ENCODE peak calls at places on chromosome 4, in eight cellular contexts. V is choroid plexus epithelial cell, C is tibial artery, J is lung, K is pancreas, Y is glutamatergic neuron, X is HTR-8/SVneo, L is adrenal gland. I is an unnamed sample.

GRCh38 chr4:14023036-14023435 is 395.5 kb upstream of the BOD1L1 start:
- DNase-seq in Y (no peak), J (no peak), L (no peak), K (no peak), C (no peak), V (no peak), X (peak), I (peak)

GRCh38 chr4:144754562-144755410 is 108.8 kb downstream of the HHIP start:
- DNase-seq in L (no peak), K (no peak), V (peak), C (no peak), X (no peak), J (no peak), Y (no peak), I (peak)

GRCh38 chr4:141131738-141132688 is 1.3 kb downstream of the RNF150 start:
- DNase-seq in J (no peak), C (peak), K (peak), L (peak), X (peak), V (peak), Y (peak), I (peak)

GRCh38 chr4:70722199-70722791 is 531 bp downstream of the RUFY3 start:
- DNase-seq in L (peak), C (no peak), X (no peak), J (no peak), V (peak), K (no peak), Y (peak), I (peak)

GRCh38 chr4:23991444-23991843 is 101.6 kb upstream of the PPARGC1A start:
- DNase-seq in K (no peak), V (no peak), C (no peak), J (no peak), L (no peak), Y (no peak), X (no peak), I (no peak)

GRCh38 chr4:80172203-80172602 is 25.1 kb upstream of the PRDM8 start:
- DNase-seq in J (no peak), Y (no peak), K (no peak), C (no peak), L (no peak), V (no peak), X (no peak), I (no peak)

GRCh38 chr4:4866124-4866832 is 6.8 kb downstream of the MSX1 start:
- DNase-seq in V (no peak), C (no peak), L (no peak), X (no peak), Y (peak), K (no peak), J (no peak), I (no peak)

GRCh38 chr4:39716356-39716755 is 18.4 kb downstream of the UBE2K start:
- DNase-seq in L (no peak), X (no peak), Y (no peak), V (no peak), K (no peak), C (peak), J (no peak), I (no peak)

GRCh38 chr4:102430511-102430910 is 70.6 kb upstream of the NFKB1 start:
- DNase-seq in C (no peak), X (no peak), Y (no peak), V (peak), L (no peak), J (no peak), K (no peak), I (peak)

GRCh38 chr4:40881851-40882250 is 132.1 kb downstream of the NSUN7 start:
- DNase-seq in C (no peak), L (no peak), V (no peak), X (no peak), Y (no peak), K (no peak), J (no peak), I (no peak)

GRCh38 chr4:107734120-107734519 is 14.1 kb upstream of the PAPSS1 start:
- DNase-seq in L (no peak), C (no peak), K (no peak), X (no peak), V (peak), J (no peak), Y (no peak), I (no peak)

GRCh38 chr4:13331827-13332226 is 152.3 kb downstream of the RAB28 start:
- DNase-seq in V (no peak), X (no peak), K (no peak), J (no peak), C (no peak), Y (no peak), L (no peak), I (no peak)

GRCh38 chr4:34733185-34733916 is 1511.0 kb downstream of the ARAP2 start:
- DNase-seq in C (no peak), K (no peak), X (no peak), V (peak), Y (no peak), J (no peak), L (no peak), I (no peak)

GRCh38 chr4:39873823-39874222 is 103.9 kb downstream of the PDS5A start:
- DNase-seq in Y (no peak), X (no peak), J (no peak), C (no peak), K (no peak), V (peak), L (no peak), I (no peak)

GRCh38 chr4:138910201-138910913 is 105.2 kb upstream of the NOCT start:
- DNase-seq in C (no peak), X (no peak), V (peak), L (no peak), J (no peak), Y (no peak), K (no peak), I (peak)

GRCh38 chr4:11702886-11703555 is 274.3 kb upstream of the HS3ST1 start:
- DNase-seq in X (no peak), L (no peak), C (no peak), V (no peak), Y (no peak), J (no peak), K (no peak), I (no peak)

GRCh38 chr4:80412322-80412721 is 76.8 kb downstream of the CFAP299 start:
- DNase-seq in L (no peak), C (no peak), J (no peak), Y (no peak), X (no peak), K (no peak), V (no peak), I (no peak)

GRCh38 chr4:41204400-41204978 is 9.9 kb downstream of the APBB2 start:
- DNase-seq in L (peak), J (peak), V (peak), X (peak), K (no peak), Y (no peak), C (no peak), I (peak)

GRCh38 chr4:77861500-77861899 is 1.1 kb upstream of the MRPL1 start:
- DNase-seq in V (no peak), X (no peak), Y (no peak), C (no peak), L (no peak), J (no peak), K (no peak), I (no peak)

GRCh38 chr4:7917669-7918068 is 22.0 kb downstream of the AFAP1 start:
- DNase-seq in Y (no peak), V (no peak), C (no peak), X (no peak), L (no peak), K (no peak), J (no peak), I (no peak)